ENCODE peak calls at places on chromosomes 12 and 14, in six cellular contexts. U is NCI-H1417; B is ELR; C is progenitor cell of endocrine pancreas; D is MV-4-11; H is stimulated activated CD4-positive, alpha-beta T cell treated with anti-CD3 and anti-CD28 coated beads, Interleukin-1b, Interleukin-23, amount 100 ng/mL, for 1 hour. G is an unnamed sample.

GRCh38 chr14:97380539-97380941 is 583.4 kb downstream of the VRK1 start:
- DNase-seq in U (no peak), B (no peak), C (no peak), D (no peak), H (peak; percentile 8), G (no peak)

GRCh38 chr12:12190087-12190809 is 76.6 kb downstream of the LRP6 start:
- DNase-seq in U (no peak), B (peak; percentile 4), C (no peak), D (no peak), H (no peak), G (no peak)

GRCh38 chr12:124608451-124608870 is 41.0 kb upstream of the NCOR2 start:
- DNase-seq in U (no peak), B (no peak), C (no peak), D (peak; percentile 59), H (no peak), G (no peak)

GRCh38 chr12:34393086-34393820 is 371.0 kb downstream of the ALG10 start:
- DNase-seq in U (no peak), B (no peak), C (peak; percentile 9), D (no peak), H (no peak), G (peak; percentile 29)

GRCh38 chr12:1635656-1636055 is 6.6 kb downstream of the WNT5B start:
- DNase-seq in U (no peak), B (no peak), C (no peak), D (peak; percentile 81), H (no peak), G (no peak)

GRCh38 chr12:120474092-120474960 is 4.8 kb upstream of the SRSF9 start:
- DNase-seq in U (peak; percentile 43), B (peak; percentile 93), C (no peak), D (peak; percentile 87), H (no peak), G (no peak)

GRCh38 chr12:11969437-11970154 is 101.1 kb upstream of the BCL2L14 start:
- DNase-seq in U (no peak), B (no peak), C (no peak), D (no peak), H (no peak), G (no peak)

GRCh38 chr14:76314521-76314951 is 61.4 kb upstream of the ESRRB start:
- DNase-seq in U (no peak), B (no peak), C (no peak), D (no peak), H (no peak), G (no peak)

GRCh38 chr14:95981939-95982338 is 57.2 kb upstream of the C14orf132 start:
- DNase-seq in U (peak; percentile 72), B (no peak), C (no peak), D (no peak), H (no peak), G (no peak)

GRCh38 chr14:59004012-59004411 is 184.5 kb upstream of the DAAM1 start:
- DNase-seq in U (peak; percentile 23), B (no peak), C (no peak), D (no peak), H (no peak), G (no peak)

GRCh38 chr12:10304161-10304574 is 3.5 kb upstream of the KLRD1 start:
- DNase-seq in U (no peak), B (peak; percentile 89), C (no peak), D (peak; percentile 43), H (no peak), G (no peak)

GRCh38 chr12:105980048-105980447 is 158.7 kb downstream of the NUAK1 start:
- DNase-seq in U (peak; percentile 95), B (no peak), C (no peak), D (no peak), H (no peak), G (no peak)

GRCh38 chr12:108671110-108671509 is 37.4 kb upstream of the SELPLG start:
- DNase-seq in U (no peak), B (no peak), C (no peak), D (no peak), H (no peak), G (no peak)

GRCh38 chr12:14984036-14984435 is 11.2 kb downstream of the PDE6H start:
- DNase-seq in U (no peak), B (no peak), C (no peak), D (no peak), H (no peak), G (no peak)